ENCODE peak calls at places on chromosomes 5 and 9, in five cellular contexts. S, R, T, W and H are unnamed samples.

GRCh38 chr9:109903515-109904138 is 123.6 kb downstream of the PALM2AKAP2 start:
- DNase-seq in S (peak; percentile 31), T (peak; percentile 80), R (peak; percentile 66), W (no peak), H (peak; percentile 71)

GRCh38 chr5:177134653-177135225 is 1.2 kb downstream of the NSD1 start:
- DNase-seq in R (no peak), T (no peak), W (peak; percentile 21), S (no peak), H (peak; percentile 23)

GRCh38 chr9:89984214-89984613 is 379.4 kb downstream of the GADD45G start:
- DNase-seq in T (no peak), W (no peak), S (no peak), R (no peak), H (no peak)

GRCh38 chr9:80157561-80157983 is 585.8 kb downstream of the TLE4 start:
- DNase-seq in W (no peak), S (no peak), T (no peak), R (peak; percentile 24), H (peak; percentile 3)

GRCh38 chr5:141701341-141702119 is 19.5 kb upstream of the ARAP3 start:
- DNase-seq in S (no peak), R (no peak), W (no peak), T (no peak), H (no peak)

GRCh38 chr9:75974006-75974766 is 83.7 kb downstream of the PCSK5 start:
- DNase-seq in R (no peak), W (no peak), S (no peak), T (no peak), H (no peak)

GRCh38 chr9:29212590-29213373 is 1639.5 kb upstream of the C9orf72 start:
- DNase-seq in W (no peak), R (no peak), T (peak; percentile 17), S (no peak), H (peak; percentile 80)

GRCh38 chr9:93621922-93622321 is 45.5 kb downstream of the PHF2 start:
- DNase-seq in R (no peak), S (no peak), W (no peak), T (no peak), H (no peak)

GRCh38 chr9:122819791-122820489 is 8.4 kb downstream of the PDCL start:
- DNase-seq in S (no peak), R (no peak), W (no peak), T (no peak), H (no peak)

GRCh38 chr9:128550226-128550625 is 2.2 kb upstream of the SPTAN1 start:
- DNase-seq in S (no peak), T (no peak), R (no peak), W (no peak), H (no peak)

GRCh38 chr5:9351535-9351934 is 194.3 kb downstream of the SEMA5A start:
- DNase-seq in W (peak; percentile 39), S (no peak), R (no peak), T (no peak), H (no peak)

GRCh38 chr5:105680858-105681257 is 1989.9 kb downstream of the EFNA5 start:
- DNase-seq in R (no peak), S (no peak), W (peak; percentile 44), T (no peak), H (no peak)

GRCh38 chr5:95042040-95042439 is 242.9 kb downstream of the MCTP1 start:
- DNase-seq in S (peak; percentile 38), T (no peak), W (no peak), R (no peak), H (peak; percentile 83)

GRCh38 chr9:78882501-78882900 is 585.6 kb downstream of the PSAT1 start:
- DNase-seq in T (no peak), R (no peak), S (no peak), W (no peak), H (no peak)

GRCh38 chr5:160342413-160342941 is 27.9 kb downstream of the C1QTNF2 start:
- DNase-seq in S (no peak), R (peak; percentile 64), W (peak; percentile 72), T (peak; percentile 14), H (no peak)